ENCODE peak calls at places on chromosomes 1 and 21, in five cellular contexts. S, E, X, R and L are unnamed samples.

GRCh38 chr1:242425232-242425631 is 99.3 kb downstream of the PLD5 start:
- DNase-seq in E (peak; percentile 8), X (no peak), S (no peak), R (peak; percentile 61), L (no peak)

GRCh38 chr21:16775056-16775455 is 737.8 kb upstream of the CXADR start:
- DNase-seq in R (no peak), E (no peak), X (no peak), S (no peak), L (no peak)

GRCh38 chr1:220809704-220810103 is 23.0 kb downstream of the MTARC1 start:
- DNase-seq in X (no peak), R (no peak), S (no peak), E (no peak), L (no peak)

GRCh38 chr1:225755668-225756294 is 21.8 kb upstream of the SRP9 start:
- DNase-seq in X (no peak), S (no peak), E (no peak), R (no peak), L (no peak)

GRCh38 chr1:6580588-6581270 is 935 bp downstream of the ZBTB48 start:
- DNase-seq in S (peak; percentile 69), R (no peak), E (no peak), X (no peak), L (no peak)

GRCh38 chr1:117636637-117637425 is 31.0 kb downstream of the TENT5C start:
- DNase-seq in E (no peak), X (no peak), S (no peak), R (no peak), L (no peak)

GRCh38 chr1:208183977-208184901 is 59.9 kb downstream of the PLXNA2 start:
- DNase-seq in X (no peak), E (peak; percentile 92), R (peak; percentile 95), S (no peak), L (no peak)

GRCh38 chr1:229694053-229694693 is 68.1 kb downstream of the URB2 start:
- DNase-seq in E (no peak), R (peak; percentile 98), S (peak; percentile 69), X (no peak), L (no peak)

GRCh38 chr1:87104945-87105344 is 190.5 kb downstream of the HS2ST1 start:
- DNase-seq in E (no peak), R (no peak), S (no peak), X (no peak), L (no peak)

GRCh38 chr1:217135569-217135915 is 412.3 kb upstream of the ESRRG start:
- DNase-seq in R (no peak), S (no peak), E (no peak), X (no peak), L (no peak)

GRCh38 chr1:193105821-193106177 is 585 bp upstream of the GLRX2 start:
- DNase-seq in E (no peak), R (no peak), X (no peak), S (no peak), L (no peak)

GRCh38 chr1:203557958-203558760 is 64.2 kb downstream of the OPTC start:
- DNase-seq in E (peak; percentile 65), S (no peak), R (peak; percentile 97), X (no peak), L (no peak)

GRCh38 chr1:217718873-217719272 is 87.7 kb downstream of the SPATA17 start:
- DNase-seq in X (no peak), R (peak; percentile 20), E (no peak), S (no peak), L (no peak)

GRCh38 chr1:74729741-74730478 is 2.9 kb downstream of the CRYZ start:
- DNase-seq in S (no peak), E (peak; percentile 44), X (no peak), R (peak; percentile 11), L (no peak)

GRCh38 chr1:117061986-117062415 is 1.9 kb downstream of the TTF2 start:
- DNase-seq in R (no peak), X (no peak), E (no peak), S (no peak), L (peak; percentile 17)

GRCh38 chr1:61640531-61641125 is 84.3 kb downstream of the TM2D1 start:
- DNase-seq in X (no peak), E (no peak), R (no peak), S (no peak), L (no peak)

GRCh38 chr1:228299211-228299610 is 91.4 kb downstream of the OBSCN start:
- DNase-seq in R (no peak), X (no peak), E (no peak), S (peak; percentile 32), L (no peak)

GRCh38 chr1:228297242-228297641 is 89.4 kb downstream of the OBSCN start:
- DNase-seq in R (no peak), X (no peak), E (no peak), S (no peak), L (no peak)

GRCh38 chr1:228299901-228300300 is 92.1 kb downstream of the OBSCN start:
- DNase-seq in E (no peak), S (peak; percentile 42), X (no peak), R (no peak), L (no peak)

GRCh38 chr1:228297822-228298221 is 90.0 kb downstream of the OBSCN start:
- DNase-seq in S (no peak), X (no peak), E (no peak), R (no peak), L (no peak)

DNA sequence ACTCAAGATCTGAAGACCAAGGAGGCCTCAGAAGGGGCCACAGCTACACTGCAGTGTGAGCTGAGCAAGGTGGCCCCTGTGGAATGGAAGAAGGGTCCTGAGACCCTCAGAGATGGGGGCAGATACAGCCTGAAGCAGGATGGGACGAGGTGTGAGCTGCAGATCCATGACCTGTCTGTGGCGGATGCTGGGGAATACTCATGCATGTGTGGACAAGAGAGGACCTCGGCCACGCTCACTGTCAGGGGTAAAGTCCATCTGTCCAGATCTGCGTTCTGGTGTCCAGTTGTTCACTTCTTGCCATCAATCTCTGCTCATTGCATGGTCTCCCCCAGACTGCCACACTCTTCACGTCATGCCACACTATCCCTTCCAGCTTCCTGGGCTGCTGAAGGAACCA is 90.6 kb downstream of the OBSCN start:
- DNase-seq in R (no peak), S (peak; percentile 40), E (no peak), X (no peak), L (no peak)
- H3K9me3 ChIP-seq in R (peaks cover 31% of the 10 kb centered on the region), S (peaks cover 12% of the 10 kb centered on the region), E (peaks cover 42% of the 10 kb centered on the region), X (peaks cover 20% of the 10 kb centered on the region), L (no peaks in the 10 kb centered on the region)

GRCh38 chr1:235024045-235024439 is 104.6 kb downstream of the TOMM20 start:
- DNase-seq in X (no peak), R (no peak), E (no peak), S (no peak), L (no peak)

GRCh38 chr1:235023197-235024044 is 105.2 kb downstream of the TOMM20 start:
- DNase-seq in X (no peak), R (no peak), E (no peak), S (no peak), L (no peak)

GRCh38 chr1:235021321-235021720 is 107.3 kb downstream of the TOMM20 start:
- DNase-seq in E (no peak), R (no peak), X (no peak), S (no peak), L (no peak)

GRCh38 chr1:235021815-235022214 is 106.8 kb downstream of the TOMM20 start:
- DNase-seq in R (no peak), S (no peak), X (no peak), E (no peak), L (no peak)

DNA sequence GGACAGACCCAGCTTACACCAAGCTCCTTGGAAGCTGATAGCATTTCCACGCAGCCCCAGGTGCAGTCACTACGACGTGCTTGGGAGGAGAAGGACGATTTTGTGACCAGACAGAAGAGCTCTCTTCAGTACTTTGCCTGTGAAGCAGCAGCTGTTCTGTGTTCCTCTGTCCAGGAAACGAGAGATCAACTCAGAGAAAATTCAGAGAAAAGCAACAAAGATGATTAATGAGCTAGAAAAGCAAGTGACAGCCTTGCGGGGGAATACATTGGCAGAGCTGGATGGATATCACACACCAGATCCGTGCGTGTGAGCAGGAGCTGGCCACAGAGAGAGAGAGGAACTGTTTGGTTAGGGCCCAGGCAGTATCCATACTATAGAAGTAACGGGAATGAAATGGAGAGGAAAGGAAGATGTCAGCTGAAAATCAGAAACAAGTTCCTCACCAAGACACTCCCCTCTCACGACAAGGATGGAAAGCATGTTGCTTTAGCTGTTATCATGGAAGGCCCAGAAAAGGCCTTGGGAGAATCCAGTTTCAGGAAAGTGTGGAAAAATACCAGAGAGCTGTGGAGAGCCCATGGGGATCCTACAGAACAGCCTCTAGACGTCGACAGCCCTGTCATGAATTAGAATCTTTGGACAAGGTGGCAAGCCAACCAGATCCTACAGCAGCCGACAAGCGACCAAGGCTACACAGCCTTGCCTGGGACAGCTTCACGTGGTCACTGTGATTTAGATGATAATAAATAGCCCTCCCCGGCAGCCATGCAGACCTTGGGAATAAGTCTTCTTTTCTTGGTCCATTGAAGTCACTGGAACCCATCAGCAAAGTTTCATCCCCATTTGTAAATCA is 106.1 kb downstream of the TOMM20 start:
- DNase-seq in E (no peak), X (no peak), R (no peak), S (no peak), L (no peak)
- H3K9me3 ChIP-seq in E (peaks cover 16% of the 10 kb centered on the region), X (peaks cover 6% of the 10 kb centered on the region), R (peaks cover 11% of the 10 kb centered on the region), S (no peaks in the 10 kb centered on the region), L (no peaks in the 10 kb centered on the region)

DNA sequence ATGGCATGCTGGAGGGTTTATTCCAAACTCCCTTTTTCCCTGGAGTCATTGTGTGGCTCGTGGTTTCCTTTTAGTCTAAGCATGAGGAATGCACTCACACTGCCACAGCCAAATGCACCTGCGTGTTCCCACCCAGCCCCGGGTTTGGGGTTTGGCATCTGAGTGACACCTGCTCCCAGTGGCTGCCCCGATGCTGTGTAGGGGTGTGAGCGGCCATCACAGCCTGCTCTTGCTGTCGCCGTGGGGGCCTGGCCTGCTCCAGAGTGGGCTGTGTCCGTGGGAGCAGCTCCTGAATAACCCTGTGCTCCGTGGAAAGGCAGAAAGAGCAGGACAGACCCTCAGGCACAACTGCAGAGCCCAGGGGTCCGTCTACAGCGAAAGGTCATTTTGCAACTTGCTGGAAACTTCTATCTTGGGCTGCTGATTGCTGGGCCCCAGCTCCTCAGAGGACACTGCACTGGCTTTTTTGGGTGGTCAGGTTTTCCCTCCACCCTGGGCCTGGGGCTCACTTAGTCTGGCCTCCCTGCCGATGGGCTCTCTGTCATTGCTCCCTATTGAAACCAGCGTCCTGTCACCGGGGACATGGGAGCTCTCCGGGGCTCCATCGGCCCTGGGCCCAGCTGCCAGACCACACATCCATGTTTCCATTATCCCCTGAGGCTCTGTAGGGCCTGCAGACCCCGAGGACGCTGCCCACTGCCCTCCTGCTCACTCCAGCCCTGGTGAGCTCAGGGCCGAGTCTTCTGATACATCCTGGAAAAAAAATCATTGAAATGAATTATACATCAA is 74.1 kb downstream of the AJAP1 start:
- DNase-seq in E (no peak), X (no peak), R (no peak), S (no peak), L (no peak)
- H3K9me3 ChIP-seq in E (no peaks in the 10 kb centered on the region), X (no peaks in the 10 kb centered on the region), R (no peaks in the 10 kb centered on the region), S (no peaks in the 10 kb centered on the region), L (no peaks in the 10 kb centered on the region)

GRCh38 chr1:43436371-43436770 is 17.4 kb downstream of the HYI start:
- DNase-seq in S (no peak), R (no peak), E (no peak), X (no peak), L (no peak)
- H3K9me3 ChIP-seq in S (no peaks in the 10 kb centered on the region), R (no peaks in the 10 kb centered on the region), E (no peaks in the 10 kb centered on the region), X (no peaks in the 10 kb centered on the region), L (no peaks in the 10 kb centered on the region)